ENCODE peak calls at places on chromosome 21, in four cellular contexts. A is Panc1, J is stomach, Z is right lobe of liver. L is an unnamed sample. For H3K27me3, the result is how much of the 10 kb centered on the place peaks cover.

GRCh38 chr21:32371913-32372314 is 20.9 kb downstream of the URB1 start:
- DNase-seq in Z (no peak), J (peak), A (no peak), L (peak)

GRCh38 chr21:37712204-37712934 is 203.9 kb downstream of the KCNJ6 start:
- DNase-seq in Z (peak), J (peak), A (peak), L (peak)

GRCh38 chr21:46459024-46459355 is 299 bp downstream of the DIP2A start:
- DNase-seq in Z (no peak), J (no peak), A (no peak), L (no peak)

GRCh38 chr21:38495242-38495641 is 3.0 kb downstream of the ERG start:
- DNase-seq in J (no peak), A (no peak), Z (no peak), L (no peak)

GRCh38 chr21:21682172-21682571 is 684.0 kb downstream of the NCAM2 start:
- DNase-seq in Z (no peak), A (no peak), J (no peak), L (no peak)

GRCh38 chr21:44756416-44757185 is 45.0 kb downstream of the UBE2G2 start:
- DNase-seq in A (no peak), Z (no peak), J (no peak), L (no peak)

GRCh38 chr21:35829014-35829525 is 231.3 kb downstream of the SETD4 start:
- DNase-seq in Z (no peak), J (no peak), A (no peak), L (no peak)

GRCh38 chr21:26116456-26117011 is 54.0 kb downstream of the APP start:
- DNase-seq in Z (no peak), J (no peak), A (no peak), L (no peak)

GRCh38 chr21:43721225-43721605 is 2.3 kb downstream of the PDXK start:
- DNase-seq in Z (no peak), A (no peak), J (peak), L (no peak)

GRCh38 chr21:38937844-38938243 is 132.1 kb downstream of the ETS2 start:
- DNase-seq in Z (no peak), A (no peak), J (no peak), L (no peak)

GRCh38 chr21:29114765-29115164 is 15.7 kb upstream of the MAP3K7CL start:
- DNase-seq in Z (no peak), A (no peak), J (no peak), L (no peak)

GRCh38 chr21:15054089-15054488 is 10.7 kb downstream of the NRIP1 start:
- DNase-seq in A (no peak), J (no peak), Z (no peak), L (no peak)

GRCh38 chr21:28239345-28239744 is 753.3 kb downstream of the LTN1 start:
- DNase-seq in A (no peak), J (no peak), Z (no peak), L (no peak)

GRCh38 chr21:31335957-31336738 is 7.9 kb downstream of the TIAM1 start:
- DNase-seq in J (no peak), A (no peak), Z (no peak), L (no peak)

GRCh38 chr21:37904879-37905278 is 11.4 kb downstream of the KCNJ6 start:
- DNase-seq in Z (no peak), J (no peak), A (no peak), L (no peak)

GRCh38 chr21:29302340-29302991 is 3.7 kb downstream of the BACH1 start:
- DNase-seq in Z (no peak), J (no peak), A (no peak), L (no peak)

DNA sequence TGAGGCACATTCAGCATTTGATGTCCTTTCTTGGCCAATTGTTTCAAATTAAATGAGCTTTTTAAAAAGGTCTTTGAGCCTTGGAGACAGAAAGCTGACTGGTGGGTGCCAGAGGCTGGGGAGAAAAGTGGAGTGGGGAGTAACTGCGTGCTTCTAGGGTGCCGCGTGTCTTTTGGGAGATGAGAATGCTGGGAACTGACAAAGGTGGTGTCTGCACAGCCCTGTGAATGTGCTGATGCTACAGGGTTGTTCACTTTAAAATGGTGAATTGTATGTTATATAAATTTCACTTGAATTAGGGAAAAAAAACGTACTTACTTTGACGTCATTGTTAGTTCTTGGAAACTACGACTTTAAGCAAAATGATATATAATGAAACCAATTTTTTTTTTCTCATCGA is 8.1 kb upstream of the TFF1 start:
- DNase-seq in J (no peak), Z (no peak), A (no peak), L (no peak)
- H3K27me3 ChIP-seq in J (under half), Z (under half), A (under half), L (under half)

DNA sequence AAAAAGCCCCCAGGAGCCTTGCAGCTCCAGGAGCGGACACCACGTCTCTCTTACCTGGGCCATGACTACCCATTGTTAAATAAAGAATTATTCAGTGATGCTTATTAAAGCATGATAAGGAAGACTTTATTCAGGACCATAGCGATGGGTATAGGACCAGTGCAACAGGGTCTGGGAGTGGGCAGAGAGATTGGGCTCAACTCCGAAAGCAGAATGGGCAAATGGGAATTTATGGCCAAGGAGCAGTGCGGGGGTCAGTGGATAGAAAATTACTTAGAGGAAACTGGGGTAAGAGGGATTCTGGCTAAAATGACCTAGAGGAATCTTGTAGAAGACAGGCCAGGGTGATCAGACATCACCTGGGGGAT is 580 bp upstream of the ATP5PO start:
- DNase-seq in A (no peak), Z (no peak), J (no peak), L (no peak)
- H3K4me3 ChIP-seq in A (peak), Z (peak), J (peak), L (peak)

GRCh38 chr21:42349420-42350075 is 1.2 kb downstream of the TFF2 start:
- DNase-seq in Z (no peak), A (no peak), J (no peak), L (no peak)

GRCh38 chr21:42346866-42347600 is 3.8 kb downstream of the TFF2 start:
- DNase-seq in A (no peak), J (no peak), Z (no peak), L (no peak)

GRCh38 chr21:42346441-42346840 is 4.4 kb downstream of the TFF2 start:
- DNase-seq in Z (no peak), J (no peak), A (no peak), L (no peak)

GRCh38 chr21:42348762-42349161 is 2.0 kb downstream of the TFF2 start:
- DNase-seq in Z (no peak), A (no peak), J (no peak), L (no peak)

DNA sequence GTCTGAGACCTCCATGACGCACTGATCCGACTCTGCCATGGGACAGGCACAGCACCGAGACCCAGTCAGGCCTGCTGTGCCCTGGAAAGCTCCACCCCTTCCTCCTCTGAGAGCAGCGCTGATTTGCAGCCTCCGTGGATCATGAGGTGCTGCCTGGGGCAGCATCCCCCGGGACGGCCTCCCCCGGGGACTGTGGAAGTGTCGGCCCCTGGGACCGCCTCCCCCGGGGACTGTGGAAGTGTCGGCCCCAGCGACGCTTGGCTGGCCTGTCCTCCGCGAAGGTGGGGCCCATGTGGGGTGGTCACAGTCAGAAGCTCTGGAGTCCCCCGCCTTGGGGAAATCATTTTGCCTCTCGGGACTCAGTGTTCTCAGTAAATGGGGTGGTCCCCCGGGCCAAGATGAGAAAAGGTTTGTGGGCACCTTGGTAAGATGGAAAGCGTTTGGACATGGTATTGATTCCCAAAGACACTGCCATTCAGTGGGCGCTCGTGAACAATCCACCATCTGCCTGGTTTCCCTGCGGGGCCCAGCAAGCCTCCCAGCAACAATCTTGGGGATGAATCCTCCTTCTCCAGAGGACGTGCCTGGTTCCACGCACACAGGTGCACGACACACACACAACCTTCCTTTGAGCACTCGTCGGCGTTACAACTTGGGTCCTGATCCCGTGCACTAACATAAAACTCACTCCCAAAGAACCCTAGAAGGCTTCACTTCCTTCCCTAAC is 3.0 kb downstream of the TFF2 start:
- DNase-seq in J (no peak), A (no peak), Z (no peak), L (no peak)
- H3K27me3 ChIP-seq in J (under half), A (under half), Z (under half), L (under half)

GRCh38 chr21:17003763-17004373 is 509.0 kb upstream of the CXADR start:
- DNase-seq in Z (no peak), A (no peak), J (no peak), L (no peak)
- H3K4me3 ChIP-seq in Z (no peak), A (no peak), J (no peak), L (no peak)

L was measured in left lung.